ENCODE peak calls at places on chromosome 19, in five cellular contexts. O, W, L, X and P are unnamed samples.
A peak's percentile ranks its signal among the peaks of the same experiment; 100 is the strongest.

GRCh38 chr19:35135389-35135909 is 590 bp upstream of the LGI4 start:
- DNase-seq in O (peak; percentile 78), W (peak; percentile 96), L (peak; percentile 72), X (peak; percentile 92), P (peak; percentile 82)

GRCh38 chr19:55449469-55449868 is 6.4 kb upstream of the SHISA7 start:
- DNase-seq in O (no peak), W (no peak), L (no peak), X (no peak), P (no peak)

GRCh38 chr19:50323782-50324133 is 5.4 kb downstream of the KCNC3 start:
- DNase-seq in O (no peak), W (no peak), L (no peak), X (no peak), P (no peak)

GRCh38 chr19:49938662-49939061 is 9.4 kb upstream of the NUP62 start:
- DNase-seq in O (no peak), W (no peak), L (no peak), X (no peak), P (no peak)

GRCh38 chr19:50330365-50331078 is 1.3 kb upstream of the KCNC3 start:
- DNase-seq in O (peak; percentile 92), W (peak; percentile 76), L (peak; percentile 78), X (peak; percentile 96), P (peak; percentile 94)

GRCh38 chr19:53037101-53038097 is 7.1 kb upstream of the ERVV-2 start:
- DNase-seq in O (peak; percentile 10), W (peak; percentile 82), L (peak; percentile 26), X (peak; percentile 73), P (peak; percentile 22)

GRCh38 chr19:10497371-10497770 is 5.8 kb downstream of the KEAP1 start:
- DNase-seq in O (no peak), W (no peak), L (no peak), X (no peak), P (no peak)

GRCh38 chr19:17671906-17672305 is 16.2 kb downstream of the UNC13A start:
- DNase-seq in O (peak; percentile 53), W (peak; percentile 70), L (no peak), X (peak; percentile 19), P (peak; percentile 46)

GRCh38 chr19:5623397-5624153 is 692 bp downstream of the SAFB start:
- DNase-seq in O (peak; percentile 16), W (no peak), L (no peak), X (no peak), P (peak; percentile 18)

GRCh38 chr19:1651548-1652394 is 644 bp downstream of the TCF3 start:
- DNase-seq in O (peak; percentile 55), W (peak; percentile 59), L (no peak), X (peak; percentile 60), P (peak; percentile 61)